ENCODE peak calls at places on chromosome 14, in eight cellular contexts. P, J, D, C, G, W, Z and U are unnamed samples.

GRCh38 chr14:36767603-36768281 is 106.1 kb downstream of the PAX9 start:
- DNase-seq in Z (no peak), W (peak), G (no peak), C (no peak), P (no peak), D (no peak), J (no peak), U (peak)

GRCh38 chr14:38880643-38881567 is 222.1 kb downstream of the SEC23A start:
- DNase-seq in W (no peak), G (no peak), D (no peak), P (no peak), C (no peak), Z (no peak), J (no peak), U (no peak)

GRCh38 chr14:67999693-68000384 is 180.3 kb downstream of the RAD51B start:
- DNase-seq in C (peak), G (no peak), P (no peak), Z (peak), W (peak), D (no peak), J (no peak), U (no peak)

GRCh38 chr14:34496007-34496678 is 34.1 kb upstream of the SPTSSA start:
- DNase-seq in P (no peak), C (no peak), J (no peak), W (no peak), D (peak), Z (no peak), G (peak), U (no peak)

GRCh38 chr14:92895352-92895878 is 27.5 kb upstream of the CHGA start:
- DNase-seq in G (no peak), C (no peak), Z (no peak), W (no peak), P (no peak), J (no peak), D (no peak), U (no peak)

GRCh38 chr14:90383731-90384542 is 12.9 kb upstream of the CALM1 start:
- DNase-seq in P (no peak), Z (no peak), D (peak), W (no peak), C (peak), G (peak), J (peak), U (peak)

GRCh38 chr14:72619881-72620280 is 274.0 kb downstream of the DPF3 start:
- DNase-seq in P (no peak), D (no peak), C (no peak), Z (no peak), G (no peak), W (no peak), J (no peak), U (no peak)

GRCh38 chr14:96359959-96360358 is 3.2 kb downstream of the ATG2B start:
- DNase-seq in C (no peak), Z (no peak), D (no peak), P (no peak), J (no peak), W (no peak), G (no peak), U (no peak)